ENCODE peak calls at places on chromosome 20, in seven cellular contexts. H, S, K, O, U, M and N are unnamed samples.

GRCh38 chr20:3785240-3786125 is 1.1 kb downstream of the CENPB start:
- DNase-seq in H (peak; percentile 32), U (no peak), M (peak; percentile 80), K (no peak), O (no peak), S (no peak), N (no peak)

GRCh38 chr20:35490736-35491181 is 35.4 kb downstream of the CEP250 start:
- DNase-seq in U (no peak), O (peak; percentile 87), S (no peak), M (no peak), K (no peak), H (no peak), N (no peak)

GRCh38 chr20:63047946-63048345 is 41.2 kb upstream of the BHLHE23 start:
- DNase-seq in O (no peak), M (peak; percentile 51), U (no peak), S (no peak), K (no peak), H (no peak), N (no peak)

GRCh38 chr20:46021361-46022359 is 7.4 kb upstream of the SLC12A5 start:
- DNase-seq in O (peak; percentile 81), K (no peak), H (no peak), S (peak; percentile 23), U (peak; percentile 87), M (peak; percentile 85), N (no peak)

GRCh38 chr20:38005866-38006265 is 27.4 kb downstream of the TTI1 start:
- DNase-seq in K (no peak), O (no peak), H (no peak), M (no peak), U (no peak), S (no peak), N (no peak)

GRCh38 chr20:24959591-24960301 is 10.7 kb downstream of the CST7 start:
- DNase-seq in M (no peak), S (no peak), K (no peak), U (no peak), O (peak; percentile 1), H (no peak), N (no peak)

GRCh38 chr20:46084805-46085792 is 4.7 kb downstream of the NCOA5 start:
- DNase-seq in S (peak; percentile 72), K (peak; percentile 42), H (peak; percentile 21), O (no peak), M (no peak), U (peak; percentile 77), N (peak; percentile 13)

GRCh38 chr20:2387180-2387577 is 6.5 kb downstream of the TGM6 start:
- DNase-seq in O (peak; percentile 76), K (peak; percentile 19), S (peak; percentile 10), U (peak; percentile 57), H (peak; percentile 43), M (no peak), N (no peak)

DNA sequence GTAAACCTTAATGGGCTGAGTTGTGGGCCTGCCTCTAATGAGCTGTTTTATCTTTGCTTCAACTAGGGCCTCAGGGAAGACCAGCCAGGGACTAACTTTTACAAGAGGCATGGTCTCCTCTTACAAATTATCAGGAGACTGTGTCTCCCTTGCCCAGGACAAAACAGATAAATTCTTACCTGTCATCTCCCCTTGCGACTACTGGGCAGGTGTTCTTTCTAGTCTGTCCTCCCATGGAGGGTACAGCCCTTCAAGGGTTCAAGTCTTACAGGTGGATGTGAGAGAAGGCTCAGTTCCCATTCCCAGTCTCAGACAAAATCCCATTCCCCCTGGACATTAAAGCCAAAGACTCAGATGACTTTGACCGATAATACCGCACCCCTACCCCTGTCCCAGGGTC is 13.6 kb downstream of the RRBP1 start:
- DNase-seq in S (no peak), K (no peak), H (no peak), O (no peak), M (no peak), U (no peak), N (no peak)
- H3K4me1 ChIP-seq in S (no peaks in the 10 kb centered on the region), K (peaks cover 25% of the 10 kb centered on the region), H (peaks cover 18% of the 10 kb centered on the region), O (peaks cover 26% of the 10 kb centered on the region), M (peaks cover 4% of the 10 kb centered on the region), U (peaks cover 5% of the 10 kb centered on the region), N (peaks cover 36% of the 10 kb centered on the region)

DNA sequence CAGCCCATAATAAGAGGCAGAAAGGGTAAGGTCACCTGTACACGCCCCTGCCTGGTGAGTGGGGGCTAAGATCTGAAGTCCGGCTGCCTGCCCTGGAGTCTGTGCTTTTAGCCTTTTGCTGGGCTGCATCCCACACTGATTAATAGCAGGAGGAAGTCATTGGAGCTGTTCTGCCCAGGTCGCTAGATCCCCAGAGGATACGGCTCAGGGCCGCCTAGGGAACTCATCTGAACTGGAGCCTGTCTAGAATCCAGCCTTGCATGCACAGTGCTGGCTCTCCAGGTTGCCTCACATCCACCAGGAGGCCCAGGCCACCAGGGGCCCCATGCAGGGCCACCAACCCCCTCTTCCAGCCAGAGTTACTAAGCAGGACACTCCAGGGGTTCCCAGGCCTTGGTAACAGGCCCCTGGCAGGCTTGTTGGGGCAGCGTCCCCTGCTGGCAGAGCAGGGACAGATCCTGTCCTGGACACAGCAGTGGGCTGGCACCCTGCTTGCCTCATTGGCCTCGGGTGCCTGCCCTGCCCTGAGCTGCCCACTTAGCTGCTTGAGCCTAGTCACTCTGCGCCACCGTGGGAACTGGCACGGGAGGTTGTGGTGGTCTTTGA is 35.3 kb downstream of the EFCAB8 start:
- DNase-seq in K (peak; percentile 16), H (no peak), O (no peak), M (no peak), S (peak; percentile 31), U (no peak), N (no peak)
- TF ChIP-seq CTCF in K (peak; percentile 50), H (peak; percentile 21), O (peak; percentile 51), M (no peak), S (peak; percentile 52), U (peak; percentile 75), N (peak; percentile 9)

GRCh38 chr20:48649868-48650267 is 177.9 kb downstream of the PREX1 start:
- DNase-seq in K (no peak), H (no peak), U (no peak), M (no peak), O (no peak), S (no peak), N (no peak)

GRCh38 chr20:48649104-48649626 is 178.6 kb downstream of the PREX1 start:
- DNase-seq in K (no peak), O (no peak), M (no peak), H (no peak), S (no peak), U (no peak), N (no peak)

GRCh38 chr20:48652961-48653705 is 174.7 kb downstream of the PREX1 start:
- DNase-seq in O (no peak), M (no peak), S (no peak), H (no peak), K (no peak), U (no peak), N (no peak)

GRCh38 chr20:48651960-48652359 is 175.8 kb downstream of the PREX1 start:
- DNase-seq in S (no peak), O (no peak), K (no peak), H (no peak), M (no peak), U (no peak), N (no peak)

GRCh38 chr20:48651271-48651670 is 176.5 kb downstream of the PREX1 start:
- DNase-seq in U (peak; percentile 45), M (no peak), K (no peak), S (no peak), O (no peak), H (no peak), N (no peak)
- H3K4me1 ChIP-seq in U (peaks cover 9% of the 10 kb centered on the region), M (no peaks in the 10 kb centered on the region), K (no peaks in the 10 kb centered on the region), S (no peaks in the 10 kb centered on the region), O (no peaks in the 10 kb centered on the region), H (no peaks in the 10 kb centered on the region), N (no peaks in the 10 kb centered on the region)

GRCh38 chr20:58086763-58087566 is 141.5 kb downstream of the ANKRD60 start:
- DNase-seq in K (peak; percentile 27), H (peak; percentile 51), O (peak; percentile 39), U (peak; percentile 47), S (peak; percentile 69), M (no peak), N (no peak)
- TF ChIP-seq CTCF in K (peak; percentile 73), H (peak; percentile 85), O (peak; percentile 78), U (peak; percentile 94), S (peak; percentile 97), M (peak; percentile 87), N (peak; percentile 99)